ENCODE peak calls at places on chromosome 9, in ten cellular contexts. L is left ventricle myocardium inferior, S is stomach, G is upper lobe of right lung, M is sigmoid colon, B is HCT116, Y is small intestine, X is fibroblast of lung, R is cardiac muscle cell, A is lung. P is an unnamed sample. For H3K4me1, the result is how much of the 10 kb centered on the place peaks cover.

GRCh38 chr9:134226221-134226930 is 62.0 kb upstream of the RNU6ATAC start:
- DNase-seq in L (peak), B (no peak), Y (no peak), R (no peak), G (no peak), X (peak), M (no peak), S (peak), A (no peak), P (no peak)

GRCh38 chr9:89145086-89145485 is 33.5 kb downstream of the SHC3 start:
- DNase-seq in B (no peak), S (no peak), M (no peak), X (peak), A (no peak), G (no peak), L (no peak), Y (peak), R (no peak), P (no peak)

GRCh38 chr9:88782931-88783451 is 208.3 kb upstream of the S1PR3 start:
- DNase-seq in A (no peak), B (no peak), R (no peak), L (no peak), X (no peak), S (no peak), Y (no peak), G (no peak), M (no peak), P (no peak)

GRCh38 chr9:84228130-84228735 is 112.3 kb downstream of the SLC28A3 start:
- DNase-seq in L (no peak), B (no peak), S (no peak), G (no peak), M (no peak), X (no peak), R (no peak), A (no peak), Y (no peak), P (no peak)

GRCh38 chr9:134378901-134379338 is 52.7 kb downstream of the RXRA start:
- DNase-seq in R (no peak), G (peak), M (peak), S (peak), B (peak), X (peak), A (no peak), L (peak), Y (peak), P (no peak)

GRCh38 chr9:5832543-5833529 is at the start of gene ERMP1:
- DNase-seq in Y (peak), A (peak), X (peak), L (peak), M (peak), S (peak), B (peak), G (peak), R (peak), P (peak)

GRCh38 chr9:78114581-78114980 is 83.0 kb upstream of the GNAQ start:
- DNase-seq in G (no peak), L (no peak), M (no peak), S (no peak), X (no peak), B (no peak), R (no peak), Y (no peak), A (no peak), P (no peak)

GRCh38 chr9:3880851-3881250 is 355.1 kb upstream of the RFX3 start:
- DNase-seq in G (no peak), X (peak), A (no peak), L (no peak), B (no peak), R (no peak), S (no peak), M (no peak), Y (no peak), P (no peak)

GRCh38 chr9:137435980-137436760 is 5.0 kb downstream of the ENTPD8 start:
- DNase-seq in M (peak), B (peak), S (peak), L (peak), R (no peak), A (peak), X (peak), G (peak), Y (peak), P (no peak)

GRCh38 chr9:116817762-116818161 is 130.7 kb downstream of the TRIM32 start:
- DNase-seq in Y (no peak), B (no peak), A (no peak), M (no peak), L (no peak), G (no peak), R (no peak), X (no peak), S (no peak), P (no peak)

GRCh38 chr9:21945606-21946005 is 48.6 kb downstream of the CDKN2A start:
- DNase-seq in B (no peak), R (no peak), S (no peak), G (no peak), X (no peak), L (no peak), M (no peak), A (no peak), Y (no peak), P (no peak)

GRCh38 chr9:136239963-136240330 is 5.7 kb downstream of the QSOX2 start:
- DNase-seq in G (no peak), L (no peak), R (no peak), A (no peak), S (no peak), B (no peak), M (no peak), Y (no peak), X (no peak), P (no peak)

GRCh38 chr9:4333231-4333740 is 33.4 kb upstream of the GLIS3 start:
- DNase-seq in G (no peak), X (peak), A (no peak), M (no peak), R (no peak), Y (no peak), B (no peak), S (no peak), L (no peak), P (no peak)

GRCh38 chr9:134187110-134187531 is 22.8 kb upstream of the RNU6ATAC start:
- DNase-seq in B (no peak), X (no peak), A (no peak), M (peak), S (no peak), R (no peak), Y (no peak), G (peak), L (no peak), P (peak)

GRCh38 chr9:4155224-4156026 is 144.4 kb downstream of the GLIS3 start:
- DNase-seq in Y (no peak), L (no peak), R (no peak), S (no peak), G (no peak), M (no peak), B (no peak), A (no peak), X (no peak), P (no peak)

GRCh38 chr9:80885894-80886293 is 803.5 kb downstream of the TLE1 start:
- DNase-seq in S (no peak), B (no peak), X (peak), Y (no peak), L (no peak), G (no peak), A (no peak), M (no peak), R (no peak), P (no peak)

GRCh38 chr9:31542384-31543055 is 841.9 kb upstream of the ACO1 start:
- DNase-seq in A (no peak), G (no peak), L (no peak), X (peak), Y (peak), S (no peak), R (peak), M (peak), B (no peak), P (no peak)

GRCh38 chr9:137757613-137758029 is 120.0 kb upstream of the CACNA1B start:
- DNase-seq in L (no peak), S (no peak), Y (no peak), M (no peak), R (no peak), G (no peak), B (peak), A (no peak), X (peak), P (no peak)

GRCh38 chr9:38066907-38067610 is 2.0 kb downstream of the SHB start:
- DNase-seq in Y (peak), L (peak), X (peak), B (no peak), M (peak), R (no peak), S (peak), A (peak), G (peak), P (peak)
- H3K4me3 ChIP-seq in Y (peak), L (peak), X (peak), B (peak), M (peak), R (peak), S (peak), A (peak), G (peak), P (peak)

DNA sequence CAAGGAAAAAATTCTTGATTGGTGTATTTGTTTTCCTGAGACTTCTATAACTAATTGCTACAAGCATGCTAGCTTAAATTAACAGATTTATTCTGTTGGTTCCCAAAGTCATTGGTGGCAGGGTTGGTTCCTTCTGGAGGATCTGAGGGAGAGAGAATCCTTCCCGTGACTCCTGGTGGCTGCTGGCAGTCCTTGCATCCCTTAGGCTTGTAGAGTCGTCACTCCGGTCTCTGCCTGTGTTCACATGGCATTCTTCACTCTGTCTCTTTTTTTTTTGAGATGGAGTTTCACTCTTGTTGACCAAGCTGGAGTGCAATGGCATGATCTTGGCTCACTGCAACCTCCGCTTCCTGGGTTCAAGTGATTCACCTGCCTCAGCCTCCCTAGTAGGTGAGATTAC is 5.3 kb downstream of the CDK9 start:
- DNase-seq in M (no peak), R (no peak), B (no peak), A (no peak), S (no peak), L (no peak), Y (no peak), X (no peak), G (no peak), P (no peak)
- H3K4me1 ChIP-seq in M (under half), R (under half), B (under half), A (under half), S (half or more), L (half or more), Y (under half), X (under half), G (under half), P (under half)

GRCh38 chr9:122815544-122815943 is 12.8 kb downstream of the PDCL start:
- DNase-seq in S (no peak), Y (no peak), R (no peak), X (no peak), G (no peak), L (no peak), A (no peak), B (no peak), M (no peak), P (no peak)
- H3K4me3 ChIP-seq in S (no peak), Y (no peak), R (no peak), X (no peak), G (no peak), L (no peak), A (no peak), B (no peak), M (no peak), P (no peak)

DNA sequence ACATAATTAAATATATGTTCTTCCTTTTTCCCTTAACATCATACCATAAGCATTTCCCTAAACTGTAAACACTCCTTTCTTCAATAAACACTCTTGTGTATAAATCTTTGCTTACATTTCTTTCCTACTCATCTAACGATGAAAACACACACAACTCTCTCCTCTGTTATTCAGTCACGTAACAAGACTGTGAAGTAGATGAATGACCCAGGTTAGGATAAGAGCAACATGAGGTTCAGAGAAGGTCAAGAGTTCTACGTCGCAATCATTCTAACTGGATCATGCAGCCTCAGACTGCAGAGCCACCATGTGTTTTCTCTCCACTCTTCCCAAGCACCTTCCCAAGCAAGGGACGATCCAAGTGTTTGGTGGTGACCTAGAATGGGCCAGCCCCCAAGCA is 70.5 kb upstream of the SPTLC1 start:
- DNase-seq in Y (no peak), L (no peak), R (no peak), A (no peak), B (no peak), G (no peak), M (no peak), S (no peak), X (peak), P (no peak)
- H3K4me1 ChIP-seq in Y (under half), L (under half), R (under half), A (under half), B (under half), G (under half), M (under half), S (under half), X (under half), P (under half)

GRCh38 chr9:126625329-126626116 is 11.8 kb downstream of the LMX1B start:
- DNase-seq in Y (no peak), R (no peak), A (no peak), M (no peak), X (no peak), G (no peak), L (no peak), S (no peak), B (no peak), P (no peak)

GRCh38 chr9:126628146-126628545 is 14.4 kb downstream of the LMX1B start:
- DNase-seq in M (no peak), Y (no peak), X (no peak), G (no peak), L (no peak), R (no peak), B (no peak), S (no peak), A (no peak), P (no peak)

GRCh38 chr9:126624912-126625311 is 11.2 kb downstream of the LMX1B start:
- DNase-seq in B (no peak), X (no peak), S (no peak), M (no peak), R (no peak), G (no peak), A (no peak), Y (no peak), L (no peak), P (no peak)

GRCh38 chr9:126624453-126624872 is 10.7 kb downstream of the LMX1B start:
- DNase-seq in B (no peak), G (no peak), X (no peak), M (no peak), Y (no peak), R (no peak), A (no peak), S (no peak), L (no peak), P (no peak)

GRCh38 chr9:126626117-126627022 is 12.6 kb downstream of the LMX1B start:
- DNase-seq in B (no peak), L (no peak), A (no peak), M (no peak), X (no peak), R (no peak), G (no peak), Y (no peak), S (no peak), P (no peak)
- H3K4me3 ChIP-seq in B (no peak), L (peak), A (peak), M (peak), X (no peak), R (peak), G (peak), Y (no peak), S (peak), P (peak)

GRCh38 chr9:125241000-125241862 is at the start of gene HSPA5:
- DNase-seq in R (peak), G (peak), S (peak), Y (peak), B (peak), L (peak), M (peak), A (peak), X (peak), P (peak)
- H3K4me1 ChIP-seq in R (under half), G (under half), S (under half), Y (under half), B (under half), L (half or more), M (under half), A (under half), X (under half), P (under half)

DNA sequence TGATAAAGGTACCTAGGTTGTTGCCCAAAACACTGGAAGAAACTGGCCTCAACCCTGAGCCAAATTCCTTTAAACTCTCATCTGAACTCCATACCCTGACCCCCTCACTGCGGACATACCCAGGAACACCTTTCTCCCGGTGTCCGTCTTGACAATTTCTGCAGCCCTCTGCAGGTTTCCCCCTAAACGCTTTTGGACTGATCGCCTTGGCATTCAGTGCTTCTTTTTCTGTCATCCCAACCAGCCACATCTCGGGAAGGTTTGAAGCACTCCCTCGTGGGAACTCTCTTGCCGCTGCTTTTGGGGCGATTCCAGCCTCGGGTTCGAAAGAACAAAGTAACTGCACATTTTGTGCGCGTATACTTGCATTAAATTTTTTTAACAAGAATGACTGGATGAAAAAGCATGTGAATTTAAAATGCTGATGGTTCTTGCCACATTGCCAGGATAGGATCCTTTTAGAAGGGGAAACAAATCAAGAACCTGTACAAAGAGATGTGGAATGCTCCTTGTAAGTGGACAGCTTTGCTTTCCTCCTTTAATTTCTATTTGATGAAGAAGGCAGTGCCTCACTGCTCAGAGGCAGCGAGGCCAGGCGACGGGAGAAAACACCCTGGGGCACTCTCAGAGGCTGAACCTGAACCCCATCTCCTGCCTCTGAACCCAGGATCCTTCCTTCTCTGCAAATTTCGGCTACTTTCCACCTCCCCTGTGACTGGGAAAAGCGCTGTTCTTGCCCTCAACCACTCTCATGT is 615 bp downstream of the PSMD5 start:
- DNase-seq in B (no peak), G (no peak), L (no peak), A (no peak), Y (no peak), R (peak), S (no peak), X (peak), M (no peak), P (no peak)
- H3K4me3 ChIP-seq in B (peak), G (peak), L (peak), A (peak), Y (peak), R (peak), S (peak), X (peak), M (peak), P (peak)